ENCODE peak calls at places on chromosomes 6 and 20, in ten cellular contexts. N is ureter; L is iris pigment epithelial cell; O is dorsolateral prefrontal cortex; Z is T-cell; W is right cardiac atrium; R is activated CD4-positive, alpha-beta T cell treated with anti-CD3 and anti-CD28 coated beads, Interleukin-2, amount 50 U/mL, for 4 hours; F is substantia nigra; J is memory B cell; B is C1 segment of cervical spinal cord. H is an unnamed sample.

GRCh38 chr20:25364180-25364788 is 26.4 kb downstream of the ABHD12 start:
- DNase-seq in N (no peak), L (peak), O (no peak), Z (no peak), W (no peak), R (no peak), F (no peak), J (no peak), B (no peak), H (no peak)

GRCh38 chr20:32523613-32524218 is 61.4 kb downstream of the NOL4L start:
- DNase-seq in N (no peak), L (no peak), O (no peak), Z (no peak), W (no peak), R (no peak), F (no peak), J (no peak), B (no peak), H (no peak)

GRCh38 chr6:168196881-168197635 is 118.0 kb upstream of the FRMD1 start:
- DNase-seq in N (no peak), L (no peak), O (no peak), Z (no peak), W (no peak), R (no peak), F (no peak), J (no peak), B (no peak), H (no peak)

GRCh38 chr20:62557425-62557824 is 81.6 kb upstream of the GATA5 start:
- DNase-seq in N (no peak), L (no peak), O (no peak), Z (no peak), W (no peak), R (no peak), F (no peak), J (no peak), B (no peak), H (no peak)

GRCh38 chr6:139905404-139906052 is 531.1 kb upstream of the CITED2 start:
- DNase-seq in N (no peak), L (no peak), O (no peak), Z (no peak), W (no peak), R (no peak), F (no peak), J (no peak), B (no peak), H (no peak)

GRCh38 chr6:112307707-112308106 is 39.4 kb upstream of the RFPL4B start:
- DNase-seq in N (no peak), L (peak), O (no peak), Z (no peak), W (no peak), R (no peak), F (no peak), J (peak), B (no peak), H (no peak)

GRCh38 chr6:2738373-2738979 is 12.2 kb downstream of the MYLK4 start:
- DNase-seq in N (no peak), L (peak), O (peak), Z (peak), W (no peak), R (peak), F (peak), J (peak), B (no peak), H (no peak)

GRCh38 chr6:127297502-127298070 is 30.9 kb downstream of the RNF146 start:
- DNase-seq in N (no peak), L (no peak), O (no peak), Z (no peak), W (no peak), R (no peak), F (no peak), J (no peak), B (no peak), H (no peak)

GRCh38 chr6:158703121-158703839 is 53.4 kb downstream of the SYTL3 start:
- DNase-seq in N (no peak), L (no peak), O (no peak), Z (no peak), W (peak), R (no peak), F (no peak), J (no peak), B (no peak), H (no peak)

H was measured in nucleus accumbens.